ENCODE peak calls at places on chromosomes 11 and 22, in five cellular contexts. N, T, W, J and S are unnamed samples.

GRCh38 chr11:32069361-32070058 is 21.4 kb upstream of the RCN1 start:
- DNase-seq in N (no peak), T (no peak), W (no peak), J (no peak), S (no peak)

GRCh38 chr11:107844041-107844440 is 14.5 kb downstream of the SLC35F2 start:
- DNase-seq in N (no peak), T (peak), W (no peak), J (peak), S (no peak)

GRCh38 chr11:27390318-27390958 is 27.4 kb upstream of the CCDC34 start:
- DNase-seq in N (no peak), T (no peak), W (no peak), J (no peak), S (no peak)

GRCh38 chr22:28560005-28560742 is 119.5 kb downstream of the TTC28 start:
- DNase-seq in N (no peak), T (peak), W (no peak), J (peak), S (no peak)

GRCh38 chr22:20530368-20531153 is 23.2 kb downstream of the MED15 start:
- DNase-seq in N (no peak), T (peak), W (no peak), J (peak), S (no peak)

GRCh38 chr11:56497010-56497409 is 5.8 kb upstream of the OR5M8 start:
- DNase-seq in N (no peak), T (no peak), W (no peak), J (no peak), S (no peak)

GRCh38 chr11:109247071-109247470 is 174.9 kb upstream of the C11orf87 start:
- DNase-seq in N (no peak), T (no peak), W (no peak), J (peak), S (no peak)

GRCh38 chr11:112453601-112454577 is 193.2 kb upstream of the PLET1 start:
- DNase-seq in N (peak), T (peak), W (no peak), J (peak), S (no peak)

GRCh38 chr11:61362542-61362875 is 335 bp downstream of the TMEM138 start:
- DNase-seq in N (no peak), T (peak), W (no peak), J (peak), S (no peak)

GRCh38 chr11:61957028-61957770 is 7.0 kb downstream of the BEST1 start:
- DNase-seq in N (no peak), T (no peak), W (no peak), J (no peak), S (no peak)

GRCh38 chr22:50236731-50237409 is 8.0 kb downstream of the TUBGCP6 start:
- DNase-seq in N (no peak), T (no peak), W (no peak), J (no peak), S (no peak)

DNA sequence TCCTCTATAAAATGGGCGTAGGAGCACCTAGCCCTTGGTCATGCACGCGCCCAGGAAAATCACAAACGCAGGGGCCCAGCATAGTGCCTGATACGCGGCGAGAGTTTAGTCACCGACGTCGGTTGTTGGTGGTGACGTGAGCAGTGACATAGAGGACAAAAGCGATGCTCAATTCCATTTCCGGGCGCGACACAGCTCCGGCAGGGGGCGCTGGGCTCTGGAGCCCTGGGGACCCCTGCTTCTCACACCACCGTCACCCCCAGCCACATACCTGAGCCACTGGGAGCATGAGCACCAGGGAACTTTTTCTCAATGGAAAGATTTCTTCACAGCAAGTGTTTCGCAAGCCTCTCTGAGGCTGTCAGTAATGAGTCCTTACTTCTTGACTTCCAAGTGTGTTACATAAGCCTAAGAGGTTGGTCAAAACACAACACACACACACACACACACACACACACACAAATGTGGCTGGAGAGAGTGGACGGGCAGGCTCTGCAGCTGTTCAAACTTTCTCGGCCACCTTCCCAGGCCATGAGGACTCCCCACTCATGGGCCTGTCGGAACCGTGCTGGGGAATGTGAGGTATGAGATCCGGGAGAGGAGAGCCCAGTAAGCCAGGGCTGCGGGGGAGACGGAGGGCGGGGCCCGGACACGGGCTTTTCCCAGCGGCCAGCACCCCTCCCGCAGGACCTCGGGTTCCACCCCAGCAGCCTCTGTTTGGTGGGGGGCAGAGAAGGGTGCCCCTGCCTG is 36.9 kb upstream of the LINC01488 start:
- DNase-seq in N (no peak), T (peak), W (no peak), J (peak), S (no peak)
- H3K27ac ChIP-seq in N (peak), T (no peak), W (peak), J (peak), S (peak)

DNA sequence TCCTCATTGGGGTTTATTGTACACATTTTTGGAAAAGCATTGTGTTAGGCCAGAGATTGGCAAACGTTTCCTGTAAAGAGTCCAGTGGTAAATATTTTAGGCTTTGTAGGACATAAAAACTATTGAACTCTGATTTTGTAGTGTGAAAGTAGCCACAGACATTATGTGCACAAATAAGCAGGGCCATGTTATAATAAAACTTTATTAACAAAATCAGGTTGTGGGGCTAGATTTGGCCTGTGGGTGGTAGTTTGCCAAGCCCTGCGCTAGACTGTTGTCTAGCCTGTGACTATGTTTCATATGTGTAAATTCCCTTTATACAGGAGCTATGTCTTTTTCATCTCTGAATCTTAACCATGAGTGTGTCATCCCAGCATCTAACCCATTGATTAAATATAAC is 104.1 kb downstream of the FBXO7 start:
- DNase-seq in N (no peak), T (no peak), W (no peak), J (no peak), S (no peak)
- H3K27ac ChIP-seq in N (no peak), T (no peak), W (no peak), J (no peak), S (no peak)

GRCh38 chr11:68340784-68341556 is 28.6 kb downstream of the LRP5 start:
- DNase-seq in N (no peak), T (no peak), W (no peak), J (no peak), S (no peak)

GRCh38 chr11:68342459-68343158 is 30.2 kb downstream of the LRP5 start:
- DNase-seq in N (peak), T (no peak), W (no peak), J (peak), S (no peak)

GRCh38 chr11:68341557-68342458 is 29.4 kb downstream of the LRP5 start:
- DNase-seq in N (no peak), T (no peak), W (no peak), J (no peak), S (no peak)

GRCh38 chr11:68338041-68338800 is 25.8 kb downstream of the LRP5 start:
- DNase-seq in N (no peak), T (no peak), W (no peak), J (peak), S (peak)

DNA sequence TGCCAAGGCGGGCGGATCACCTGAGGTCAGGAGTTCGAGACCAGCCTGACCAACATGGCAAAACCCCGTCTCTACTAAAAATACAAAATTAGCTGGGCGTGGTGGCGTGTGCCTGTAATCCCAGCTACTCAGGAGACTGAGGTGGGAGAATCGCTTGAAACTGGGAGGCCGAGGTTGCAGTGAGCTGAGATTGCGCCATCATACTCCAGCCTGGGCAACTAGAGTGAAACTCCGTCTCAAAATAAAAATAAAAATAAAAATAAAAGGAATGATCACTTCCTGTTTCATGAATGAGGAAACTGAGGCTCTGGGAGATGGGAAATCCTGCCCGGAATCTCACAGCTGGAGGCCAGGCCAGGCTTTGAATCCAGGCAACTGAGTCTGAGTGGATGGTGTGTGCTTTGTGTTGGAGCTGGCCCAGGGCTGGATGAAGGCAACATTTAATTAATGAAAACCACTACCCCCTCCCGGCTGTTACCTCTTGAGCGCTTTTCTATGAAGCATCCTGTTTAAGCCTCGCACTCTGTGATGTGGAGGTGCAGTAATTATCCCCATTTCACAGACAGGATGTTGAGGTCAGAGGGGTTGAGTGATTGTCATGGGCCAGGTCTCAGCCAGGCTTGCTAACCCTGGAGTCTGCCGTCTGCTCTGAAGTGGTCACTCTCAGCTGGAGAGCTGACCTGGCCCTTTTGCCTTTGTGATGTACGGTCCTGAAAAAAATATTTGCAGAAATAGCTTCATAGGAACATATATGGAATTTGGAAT is 27.8 kb downstream of the LRP5 start:
- DNase-seq in N (no peak), T (no peak), W (no peak), J (no peak), S (no peak)
- H3K27ac ChIP-seq in N (no peak), T (no peak), W (no peak), J (no peak), S (no peak)

GRCh38 chr22:35913925-35914324 is 114.7 kb downstream of the RBFOX2 start:
- DNase-seq in N (no peak), T (no peak), W (no peak), J (no peak), S (no peak)
- H3K27ac ChIP-seq in N (no peak), T (peak), W (peak), J (no peak), S (peak)

GRCh38 chr22:38740116-38740723 is 15.6 kb downstream of the SUN2 start:
- DNase-seq in N (no peak), T (no peak), W (no peak), J (no peak), S (no peak)
- H3K27ac ChIP-seq in N (no peak), T (no peak), W (peak), J (no peak), S (peak)